ENCODE peak calls at places on chromosomes 3 and 15, in eight cellular contexts. One of them, this sample, is unnamed.

GRCh38 chr3:141894524-141895176 is 18.2 kb downstream of the ATP1B3 start:
- DNase-seq in brain microvascular endothelial cell: peak
- DNase-seq in fibroblast of lung: peak
- DNase-seq in NCI-H774: no peak
- DNase-seq in ACHN: peak
- DNase-seq in GM20000: no peak
- DNase-seq in fibroblast of mammary gland: peak
- DNase-seq in Ammon's horn: no peak
- DNase-seq in this sample: no peak

GRCh38 chr3:56887402-56888025 is 85.8 kb upstream of the ARHGEF3 start:
- DNase-seq in brain microvascular endothelial cell: no peak
- DNase-seq in fibroblast of lung: no peak
- DNase-seq in NCI-H774: no peak
- DNase-seq in ACHN: no peak
- DNase-seq in GM20000: no peak
- DNase-seq in fibroblast of mammary gland: no peak
- DNase-seq in Ammon's horn: no peak
- DNase-seq in this sample: no peak

GRCh38 chr15:25543156-25543555 is 104.3 kb upstream of the UBE3A start:
- DNase-seq in brain microvascular endothelial cell: no peak
- DNase-seq in fibroblast of lung: peak
- DNase-seq in NCI-H774: no peak
- DNase-seq in ACHN: peak
- DNase-seq in GM20000: no peak
- DNase-seq in fibroblast of mammary gland: peak
- DNase-seq in Ammon's horn: peak
- DNase-seq in this sample: no peak

GRCh38 chr3:159280326-159280725 is 478.5 kb downstream of the MFSD1 start:
- DNase-seq in brain microvascular endothelial cell: no peak
- DNase-seq in fibroblast of lung: no peak
- DNase-seq in NCI-H774: no peak
- DNase-seq in ACHN: no peak
- DNase-seq in GM20000: no peak
- DNase-seq in fibroblast of mammary gland: no peak
- DNase-seq in Ammon's horn: peak
- DNase-seq in this sample: no peak

GRCh38 chr3:134601539-134602439 is 49.0 kb downstream of the KY start:
- DNase-seq in brain microvascular endothelial cell: peak
- DNase-seq in fibroblast of lung: peak
- DNase-seq in NCI-H774: peak
- DNase-seq in ACHN: no peak
- DNase-seq in GM20000: no peak
- DNase-seq in fibroblast of mammary gland: peak
- DNase-seq in Ammon's horn: peak
- DNase-seq in this sample: peak

GRCh38 chr15:55255714-55256113 is 33.9 kb downstream of the RAB27A start:
- DNase-seq in brain microvascular endothelial cell: no peak
- DNase-seq in fibroblast of lung: no peak
- DNase-seq in NCI-H774: no peak
- DNase-seq in ACHN: no peak
- DNase-seq in GM20000: peak
- DNase-seq in fibroblast of mammary gland: no peak
- DNase-seq in Ammon's horn: no peak
- DNase-seq in this sample: no peak

GRCh38 chr3:163362154-163362553 is 1716.1 kb downstream of the SI start:
- DNase-seq in brain microvascular endothelial cell: no peak
- DNase-seq in fibroblast of lung: no peak
- DNase-seq in NCI-H774: no peak
- DNase-seq in ACHN: no peak
- DNase-seq in GM20000: no peak
- DNase-seq in fibroblast of mammary gland: no peak
- DNase-seq in Ammon's horn: no peak
- DNase-seq in this sample: no peak

GRCh38 chr3:155418426-155418825 is 124.9 kb upstream of the STRIT1 start:
- DNase-seq in brain microvascular endothelial cell: peak
- DNase-seq in fibroblast of lung: no peak
- DNase-seq in NCI-H774: no peak
- DNase-seq in ACHN: no peak
- DNase-seq in GM20000: no peak
- DNase-seq in fibroblast of mammary gland: no peak
- DNase-seq in Ammon's horn: peak
- DNase-seq in this sample: no peak

GRCh38 chr3:102225407-102226132 is 209.2 kb upstream of the ZPLD1 start:
- DNase-seq in brain microvascular endothelial cell: peak
- DNase-seq in fibroblast of lung: peak
- DNase-seq in NCI-H774: peak
- DNase-seq in ACHN: peak
- DNase-seq in GM20000: peak
- DNase-seq in fibroblast of mammary gland: peak
- DNase-seq in Ammon's horn: peak
- DNase-seq in this sample: peak

GRCh38 chr3:14118400-14119165 is 6.1 kb downstream of the CHCHD4 start:
- DNase-seq in brain microvascular endothelial cell: no peak
- DNase-seq in fibroblast of lung: peak
- DNase-seq in NCI-H774: no peak
- DNase-seq in ACHN: no peak
- DNase-seq in GM20000: peak
- DNase-seq in fibroblast of mammary gland: peak
- DNase-seq in Ammon's horn: no peak
- DNase-seq in this sample: no peak

GRCh38 chr3:62125376-62125775 is 248.0 kb downstream of the FEZF2 start:
- DNase-seq in brain microvascular endothelial cell: no peak
- DNase-seq in fibroblast of lung: no peak
- DNase-seq in NCI-H774: no peak
- DNase-seq in ACHN: no peak
- DNase-seq in GM20000: no peak
- DNase-seq in fibroblast of mammary gland: no peak
- DNase-seq in Ammon's horn: no peak
- DNase-seq in this sample: no peak

GRCh38 chr15:43879386-43880355 is 52.9 kb downstream of the WDR76 start:
- DNase-seq in brain microvascular endothelial cell: no peak
- DNase-seq in fibroblast of lung: no peak
- DNase-seq in NCI-H774: no peak
- DNase-seq in ACHN: no peak
- DNase-seq in GM20000: no peak
- DNase-seq in fibroblast of mammary gland: no peak
- DNase-seq in Ammon's horn: no peak
- DNase-seq in this sample: no peak

GRCh38 chr15:40409366-40409765 is 3.8 kb downstream of the IVD start:
- DNase-seq in brain microvascular endothelial cell: no peak
- DNase-seq in fibroblast of lung: no peak
- DNase-seq in NCI-H774: no peak
- DNase-seq in ACHN: no peak
- DNase-seq in GM20000: peak
- DNase-seq in fibroblast of mammary gland: no peak
- DNase-seq in Ammon's horn: no peak
- DNase-seq in this sample: no peak

GRCh38 chr15:20357139-20358065 is 184.2 kb downstream of the GOLGA6L6 start:
- DNase-seq in brain microvascular endothelial cell: no peak
- DNase-seq in fibroblast of lung: no peak
- DNase-seq in NCI-H774: no peak
- DNase-seq in ACHN: no peak
- DNase-seq in GM20000: peak
- DNase-seq in fibroblast of mammary gland: no peak
- DNase-seq in Ammon's horn: no peak
- DNase-seq in this sample: no peak

GRCh38 chr3:183015185-183015584 is 34.8 kb upstream of the DCUN1D1 start:
- DNase-seq in brain microvascular endothelial cell: no peak
- DNase-seq in fibroblast of lung: no peak
- DNase-seq in NCI-H774: no peak
- DNase-seq in ACHN: no peak
- DNase-seq in GM20000: no peak
- DNase-seq in fibroblast of mammary gland: no peak
- DNase-seq in Ammon's horn: no peak
- DNase-seq in this sample: no peak

GRCh38 chr3:56238299-56238698 is 230.0 kb downstream of the ERC2 start:
- DNase-seq in brain microvascular endothelial cell: no peak
- DNase-seq in fibroblast of lung: no peak
- DNase-seq in NCI-H774: no peak
- DNase-seq in ACHN: no peak
- DNase-seq in GM20000: no peak
- DNase-seq in fibroblast of mammary gland: no peak
- DNase-seq in Ammon's horn: no peak
- DNase-seq in this sample: no peak

GRCh38 chr3:174862101-174862500 is 3.0 kb downstream of the NAALADL2 start:
- DNase-seq in brain microvascular endothelial cell: no peak
- DNase-seq in fibroblast of lung: no peak
- DNase-seq in NCI-H774: peak
- DNase-seq in ACHN: peak
- DNase-seq in GM20000: no peak
- DNase-seq in fibroblast of mammary gland: peak
- DNase-seq in Ammon's horn: no peak
- DNase-seq in this sample: peak

GRCh38 chr15:72306211-72306785 is 13.7 kb downstream of the CELF6 start:
- DNase-seq in brain microvascular endothelial cell: peak
- DNase-seq in fibroblast of lung: peak
- DNase-seq in NCI-H774: no peak
- DNase-seq in ACHN: no peak
- DNase-seq in GM20000: no peak
- DNase-seq in fibroblast of mammary gland: peak
- DNase-seq in Ammon's horn: peak
- DNase-seq in this sample: peak

GRCh38 chr15:48463366-48463880 is 132.2 kb downstream of the DUT start:
- DNase-seq in brain microvascular endothelial cell: no peak
- DNase-seq in fibroblast of lung: no peak
- DNase-seq in NCI-H774: no peak
- DNase-seq in ACHN: no peak
- DNase-seq in GM20000: no peak
- DNase-seq in fibroblast of mammary gland: peak
- DNase-seq in Ammon's horn: no peak
- DNase-seq in this sample: no peak

GRCh38 chr3:150495563-150496168 is 50.6 kb downstream of the SERP1 start:
- DNase-seq in brain microvascular endothelial cell: peak
- DNase-seq in fibroblast of lung: peak
- DNase-seq in NCI-H774: peak
- DNase-seq in ACHN: peak
- DNase-seq in GM20000: peak
- DNase-seq in fibroblast of mammary gland: peak
- DNase-seq in Ammon's horn: peak
- DNase-seq in this sample: peak

GRCh38 chr3:166864473-166865467 is 515.3 kb downstream of the ZBBX start:
- DNase-seq in brain microvascular endothelial cell: no peak
- DNase-seq in fibroblast of lung: no peak
- DNase-seq in NCI-H774: no peak
- DNase-seq in ACHN: no peak
- DNase-seq in GM20000: no peak
- DNase-seq in fibroblast of mammary gland: no peak
- DNase-seq in Ammon's horn: no peak
- DNase-seq in this sample: no peak

GRCh38 chr3:183822631-183823030 is 2.7 kb downstream of the MAP6D1 start:
- DNase-seq in brain microvascular endothelial cell: no peak
- DNase-seq in fibroblast of lung: no peak
- DNase-seq in NCI-H774: no peak
- DNase-seq in ACHN: no peak
- DNase-seq in GM20000: no peak
- DNase-seq in fibroblast of mammary gland: no peak
- DNase-seq in Ammon's horn: peak
- DNase-seq in this sample: peak

GRCh38 chr3:112115161-112115739 is 17.8 kb downstream of the GCSAM start:
- DNase-seq in brain microvascular endothelial cell: no peak
- DNase-seq in fibroblast of lung: no peak
- DNase-seq in NCI-H774: no peak
- DNase-seq in ACHN: no peak
- DNase-seq in GM20000: no peak
- DNase-seq in fibroblast of mammary gland: no peak
- DNase-seq in Ammon's horn: no peak
- DNase-seq in this sample: no peak

GRCh38 chr15:63323798-63324651 is 46.6 kb downstream of the APH1B start:
- DNase-seq in brain microvascular endothelial cell: no peak
- DNase-seq in fibroblast of lung: no peak
- DNase-seq in NCI-H774: no peak
- DNase-seq in ACHN: no peak
- DNase-seq in GM20000: no peak
- DNase-seq in fibroblast of mammary gland: no peak
- DNase-seq in Ammon's horn: peak
- DNase-seq in this sample: no peak

GRCh38 chr3:156483961-156484787 is 70.7 kb downstream of the SSR3 start:
- DNase-seq in brain microvascular endothelial cell: peak
- DNase-seq in fibroblast of lung: peak
- DNase-seq in NCI-H774: no peak
- DNase-seq in ACHN: peak
- DNase-seq in GM20000: peak
- DNase-seq in fibroblast of mammary gland: peak
- DNase-seq in Ammon's horn: peak
- DNase-seq in this sample: no peak

GRCh38 chr15:87764461-87765236 is 491.9 kb downstream of the NTRK3 start:
- DNase-seq in brain microvascular endothelial cell: peak
- DNase-seq in fibroblast of lung: no peak
- DNase-seq in NCI-H774: no peak
- DNase-seq in ACHN: peak
- DNase-seq in GM20000: no peak
- DNase-seq in fibroblast of mammary gland: peak
- DNase-seq in Ammon's horn: no peak
- DNase-seq in this sample: no peak

GRCh38 chr3:194277547-194278091 is 73.5 kb downstream of the CPN2 start:
- DNase-seq in brain microvascular endothelial cell: no peak
- DNase-seq in fibroblast of lung: peak
- DNase-seq in NCI-H774: no peak
- DNase-seq in ACHN: no peak
- DNase-seq in GM20000: no peak
- DNase-seq in fibroblast of mammary gland: peak
- DNase-seq in Ammon's horn: no peak
- DNase-seq in this sample: no peak

GRCh38 chr3:66499881-66500574 is 794 bp downstream of the LRIG1 start:
- DNase-seq in brain microvascular endothelial cell: no peak
- DNase-seq in fibroblast of lung: peak
- DNase-seq in NCI-H774: no peak
- DNase-seq in ACHN: peak
- DNase-seq in GM20000: peak
- DNase-seq in fibroblast of mammary gland: no peak
- DNase-seq in Ammon's horn: peak
- DNase-seq in this sample: peak

GRCh38 chr3:22296641-22297040 is 545.6 kb upstream of the ZNF385D start:
- DNase-seq in brain microvascular endothelial cell: no peak
- DNase-seq in fibroblast of lung: peak
- DNase-seq in NCI-H774: no peak
- DNase-seq in ACHN: no peak
- DNase-seq in GM20000: no peak
- DNase-seq in fibroblast of mammary gland: peak
- DNase-seq in Ammon's horn: no peak
- DNase-seq in this sample: no peak

GRCh38 chr15:65184305-65184943 is 718 bp downstream of the CLPX start:
- DNase-seq in brain microvascular endothelial cell: peak
- DNase-seq in fibroblast of lung: peak
- DNase-seq in NCI-H774: no peak
- DNase-seq in ACHN: peak
- DNase-seq in GM20000: peak
- DNase-seq in fibroblast of mammary gland: peak
- DNase-seq in Ammon's horn: peak
- DNase-seq in this sample: peak

GRCh38 chr3:17160597-17160996 is 275.8 kb downstream of the PLCL2 start:
- DNase-seq in brain microvascular endothelial cell: no peak
- DNase-seq in fibroblast of lung: no peak
- DNase-seq in NCI-H774: no peak
- DNase-seq in ACHN: no peak
- DNase-seq in GM20000: no peak
- DNase-seq in fibroblast of mammary gland: no peak
- DNase-seq in Ammon's horn: no peak
- DNase-seq in this sample: no peak

GRCh38 chr3:164267031-164267430 is 811.3 kb downstream of the SI start:
- DNase-seq in brain microvascular endothelial cell: no peak
- DNase-seq in fibroblast of lung: no peak
- DNase-seq in NCI-H774: no peak
- DNase-seq in ACHN: no peak
- DNase-seq in GM20000: no peak
- DNase-seq in fibroblast of mammary gland: no peak
- DNase-seq in Ammon's horn: no peak
- DNase-seq in this sample: no peak

GRCh38 chr3:74351213-74351612 is 263.2 kb downstream of the CNTN3 start:
- DNase-seq in brain microvascular endothelial cell: no peak
- DNase-seq in fibroblast of lung: no peak
- DNase-seq in NCI-H774: no peak
- DNase-seq in ACHN: no peak
- DNase-seq in GM20000: no peak
- DNase-seq in fibroblast of mammary gland: no peak
- DNase-seq in Ammon's horn: peak
- DNase-seq in this sample: no peak

This sample was measured in NCI-H146.